ENCODE peak calls at places on chromosomes 2 and 18, in five cellular contexts. Q, Y, J, I and W are unnamed samples. For H3K4me1, H3K36me3 and H3K27me3, the result is how much of the 10 kb centered on the place peaks cover.

GRCh38 chr2:181738483-181739015 is 58.2 kb upstream of the NEUROD1 start:
- DNase-seq in Q (no peak), Y (no peak), J (no peak), I (no peak), W (no peak)

GRCh38 chr2:206996556-206997065 is 57.3 kb downstream of the CPO start:
- DNase-seq in Q (no peak), Y (no peak), J (no peak), I (no peak), W (no peak)

GRCh38 chr2:158129037-158129436 is 27.4 kb downstream of the UPP2 start:
- DNase-seq in Q (no peak), Y (no peak), J (no peak), I (no peak), W (no peak)

GRCh38 chr18:23154021-23154420 is 18.7 kb downstream of the CABLES1 start:
- DNase-seq in Q (no peak), Y (no peak), J (no peak), I (no peak), W (no peak)

GRCh38 chr2:171410624-171411023 is 23.2 kb downstream of the METTL8 start:
- DNase-seq in Q (no peak), Y (no peak), J (no peak), I (no peak), W (no peak)

GRCh38 chr2:10876394-10876793 is 35.3 kb upstream of the KCNF1 start:
- DNase-seq in Q (no peak), Y (no peak), J (no peak), I (no peak), W (no peak)

GRCh38 chr2:158487419-158487818 is 30.7 kb downstream of the PKP4 start:
- DNase-seq in Q (peak), Y (no peak), J (no peak), I (no peak), W (peak)

GRCh38 chr2:124836415-124836814 is 811.3 kb downstream of the CNTNAP5 start:
- DNase-seq in Q (peak), Y (no peak), J (no peak), I (no peak), W (no peak)

GRCh38 chr2:236951830-236952475 is 133.7 kb upstream of the COPS8 start:
- DNase-seq in Q (no peak), Y (no peak), J (no peak), I (no peak), W (no peak)

GRCh38 chr18:38244360-38244940 is 678.9 kb upstream of the CELF4 start:
- DNase-seq in Q (no peak), Y (no peak), J (no peak), I (no peak), W (no peak)

GRCh38 chr18:50707841-50708240 is 112.0 kb downstream of the MRO start:
- DNase-seq in Q (no peak), Y (no peak), J (no peak), I (no peak), W (no peak)

GRCh38 chr18:52826994-52827393 is 487.0 kb downstream of the DCC start:
- DNase-seq in Q (no peak), Y (no peak), J (no peak), I (no peak), W (no peak)

GRCh38 chr18:79258447-79258846 is 137.3 kb upstream of the NFATC1 start:
- DNase-seq in Q (no peak), Y (no peak), J (no peak), I (no peak), W (no peak)

GRCh38 chr2:226738191-226738820 is 61.3 kb downstream of the IRS1 start:
- DNase-seq in Q (no peak), Y (no peak), J (no peak), I (no peak), W (no peak)

GRCh38 chr2:128360711-128361110 is 42.0 kb upstream of the HS6ST1 start:
- DNase-seq in Q (no peak), Y (no peak), J (no peak), I (no peak), W (no peak)

GRCh38 chr2:121554998-121555397 is 24.3 kb downstream of the RNU4ATAC start:
- DNase-seq in Q (no peak), Y (no peak), J (no peak), I (no peak), W (no peak)

GRCh38 chr2:157830696-157831570 is 45.2 kb downstream of the ACVR1 start:
- DNase-seq in Q (peak), Y (peak), J (no peak), I (peak), W (peak)

GRCh38 chr2:54468643-54469042 is 12.5 kb downstream of the SPTBN1 start:
- DNase-seq in Q (no peak), Y (no peak), J (no peak), I (no peak), W (peak)

GRCh38 chr2:54469484-54470053 is 13.4 kb downstream of the SPTBN1 start:
- DNase-seq in Q (no peak), Y (no peak), J (no peak), I (no peak), W (peak)

GRCh38 chr2:54471221-54471711 is 15.1 kb downstream of the SPTBN1 start:
- DNase-seq in Q (peak), Y (no peak), J (no peak), I (peak), W (peak)

GRCh38 chr2:54473876-54474275 is 17.7 kb downstream of the SPTBN1 start:
- DNase-seq in Q (peak), Y (no peak), J (no peak), I (no peak), W (no peak)

GRCh38 chr2:54470241-54470938 is 14.3 kb downstream of the SPTBN1 start:
- DNase-seq in Q (peak), Y (no peak), J (no peak), I (peak), W (peak)
- H3K4me1 ChIP-seq in Q (under half), Y (under half), J (under half), I (under half), W (half or more)

DNA sequence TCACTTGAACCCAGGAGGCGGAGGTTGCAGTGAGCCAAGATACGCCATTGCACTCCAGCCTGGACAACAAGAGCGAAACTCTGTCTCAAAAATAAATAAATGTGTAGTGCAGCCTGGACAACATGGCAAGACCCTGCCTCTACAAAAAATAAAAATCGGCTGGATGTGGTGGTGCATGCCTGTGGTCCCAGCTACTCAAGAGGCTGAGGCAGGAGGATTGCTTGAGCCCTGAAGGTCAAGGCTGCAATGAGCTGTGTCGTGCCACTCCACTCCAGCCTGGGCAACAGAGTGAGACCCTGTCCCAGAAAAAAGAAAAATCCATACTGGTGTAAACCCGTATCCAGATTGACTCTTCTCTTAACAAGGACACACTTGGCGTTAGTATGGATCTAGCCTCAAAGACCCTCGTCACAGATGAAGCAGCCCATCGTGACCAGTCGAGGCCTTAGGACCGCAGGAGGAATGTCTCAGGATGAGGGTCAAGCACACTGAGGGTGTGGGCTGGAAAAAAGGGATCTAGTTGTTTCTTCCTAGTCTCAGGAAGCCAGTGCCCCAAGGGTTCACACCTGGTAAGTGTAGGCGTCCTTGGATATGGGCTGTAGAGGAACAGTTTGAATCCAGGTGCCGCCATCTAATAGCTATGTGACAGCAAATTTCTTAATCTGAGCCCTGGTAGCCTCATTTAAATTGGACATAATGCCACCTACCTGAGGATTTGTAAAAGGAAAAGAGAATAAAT is 4.0 kb upstream of the GPBAR1 start:
- DNase-seq in Q (no peak), Y (no peak), J (no peak), I (no peak), W (no peak)
- H3K36me3 ChIP-seq in Q (under half), Y (under half), J (under half), I (under half), W (under half)

GRCh38 chr18:3842844-3843243 is 392.9 kb downstream of the TGIF1 start:
- DNase-seq in Q (no peak), Y (no peak), J (no peak), I (no peak), W (no peak)
- H3K27me3 ChIP-seq in Q (under half), Y (under half), J (under half), I (under half), W (under half)

DNA sequence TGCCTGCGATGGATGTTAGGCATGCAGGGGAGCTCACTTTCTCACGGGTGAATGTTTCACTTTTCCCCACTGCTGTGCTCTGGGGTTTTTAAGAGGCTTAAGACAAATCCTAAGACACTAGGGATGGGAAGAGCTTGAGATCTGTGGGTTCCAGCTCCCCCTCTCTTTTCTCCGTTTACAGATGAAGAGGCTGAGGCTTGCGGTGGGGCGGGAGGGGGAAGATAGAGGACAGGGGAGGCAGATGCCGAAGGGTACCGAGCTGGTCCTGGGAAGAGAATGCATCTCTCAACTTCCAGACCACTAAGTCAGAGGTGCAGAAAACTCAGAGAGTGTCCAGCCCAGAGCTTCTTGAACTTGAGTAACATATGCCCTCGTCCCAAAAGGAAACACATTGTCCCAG is 8.2 kb upstream of the ATOH8 start:
- DNase-seq in Q (no peak), Y (no peak), J (no peak), I (no peak), W (no peak)
- H3K4me1 ChIP-seq in Q (under half), Y (under half), J (under half), I (under half), W (under half)

DNA sequence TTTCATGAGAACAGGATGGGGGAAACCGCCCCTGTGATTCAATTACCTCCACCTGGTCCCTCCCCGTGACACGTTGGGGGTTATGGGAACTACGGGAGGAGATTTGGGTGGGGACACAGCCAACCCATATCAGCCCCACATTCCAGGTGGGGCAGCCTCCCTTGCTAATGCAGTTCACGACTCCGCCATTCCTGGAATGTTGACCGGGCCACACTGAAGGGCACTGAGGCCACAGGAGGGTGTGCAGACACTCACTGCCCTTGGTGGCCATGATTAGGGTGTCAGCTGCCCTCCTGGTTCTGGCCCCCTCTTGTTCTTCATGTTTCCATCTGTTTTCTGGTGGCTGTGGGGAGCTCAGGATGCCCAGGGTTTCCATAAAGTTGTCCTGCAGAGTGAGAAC is 176.3 kb downstream of the TWIST2 start:
- DNase-seq in Q (no peak), Y (no peak), J (no peak), I (no peak), W (no peak)
- H3K36me3 ChIP-seq in Q (under half), Y (under half), J (under half), I (under half), W (under half)

GRCh38 chr2:30232801-30233130 is 1.4 kb downstream of the LBH start:
- DNase-seq in Q (no peak), Y (no peak), J (no peak), I (no peak), W (no peak)
- H3K27me3 ChIP-seq in Q (under half), Y (under half), J (under half), I (under half), W (under half)

DNA sequence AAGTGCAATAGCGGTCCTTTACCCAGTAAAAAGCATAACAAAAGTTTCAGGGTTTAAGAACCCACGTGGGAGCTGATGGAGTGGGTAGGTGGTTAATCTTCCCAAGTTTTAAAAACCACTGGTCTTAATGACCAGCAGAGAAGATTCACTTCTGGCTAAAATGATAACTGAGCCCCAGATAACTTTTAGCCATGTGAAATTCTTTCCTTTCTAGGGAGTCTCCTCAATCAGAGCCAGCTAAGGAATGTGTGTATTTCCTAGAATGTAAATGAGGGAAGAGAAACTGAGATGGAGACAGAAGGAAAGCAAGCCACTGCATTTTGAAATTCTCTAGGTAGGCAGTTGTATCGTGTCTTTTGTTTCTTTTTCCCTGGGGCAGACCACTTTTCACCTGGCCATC is 1.6 kb downstream of the COLEC12 start:
- DNase-seq in Q (no peak), Y (no peak), J (no peak), I (no peak), W (no peak)
- H3K4me1 ChIP-seq in Q (under half), Y (under half), J (under half), I (under half), W (under half)